ENCODE peak calls at places on chromosome 14, in ten cellular contexts. U, N, T, A, B, J, W, P, D and Z are unnamed samples.

GRCh38 chr14:89617471-89618291 is 200.6 kb upstream of the FOXN3 start:
- DNase-seq in P (no peak), B (no peak), A (peak), J (peak), U (peak), N (no peak), D (peak), T (peak), W (no peak), Z (no peak)

GRCh38 chr14:65131176-65131765 is 29.0 kb upstream of the MAX start:
- DNase-seq in N (no peak), A (peak), W (no peak), J (peak), U (peak), D (no peak), B (no peak), P (no peak), T (peak), Z (no peak)

GRCh38 chr14:90575336-90575735 is 178.5 kb downstream of the CALM1 start:
- DNase-seq in P (no peak), A (no peak), D (no peak), T (no peak), B (no peak), J (no peak), W (no peak), U (no peak), N (no peak), Z (no peak)

GRCh38 chr14:60051690-60052324 is 39.9 kb upstream of the PCNX4 start:
- DNase-seq in B (no peak), U (peak), T (no peak), W (no peak), P (no peak), D (no peak), A (no peak), J (peak), N (no peak), Z (no peak)

GRCh38 chr14:69650948-69651369 is 39.6 kb downstream of the SUSD6 start:
- DNase-seq in T (no peak), J (peak), P (no peak), A (no peak), W (no peak), D (no peak), N (no peak), B (no peak), U (no peak), Z (no peak)

GRCh38 chr14:66507181-66507721 is 696 bp upstream of the GPHN start:
- DNase-seq in N (no peak), P (peak), D (no peak), J (no peak), A (no peak), B (no peak), W (peak), T (no peak), U (peak), Z (no peak)

GRCh38 chr14:83994020-83994419 is 1535.9 kb upstream of the FLRT2 start:
- DNase-seq in U (peak), A (no peak), N (no peak), P (no peak), D (no peak), J (no peak), T (no peak), B (no peak), W (no peak), Z (no peak)

GRCh38 chr14:98949506-98950135 is 322.4 kb downstream of the BCL11B start:
- DNase-seq in D (no peak), U (no peak), J (no peak), T (no peak), A (no peak), N (no peak), B (no peak), P (no peak), W (no peak), Z (no peak)